ENCODE peak calls at places on chromosome 20, in nine cellular contexts. L is right cardiac atrium; A is hepatic stellate cell; Y is HT1080; F is naive thymus-derived CD4-positive, alpha-beta T cell; K is ELF-1; V is NCI-H524; H is Kasumi-1; I is glomerular endothelial cell. R is an unnamed sample.

GRCh38 chr20:33689973-33690372 is 3.8 kb upstream of the E2F1 start:
- DNase-seq in L (no peak), A (no peak), Y (peak), F (peak), K (peak), V (no peak), H (peak), I (no peak), R (no peak)

GRCh38 chr20:63087872-63088680 is 81.3 kb upstream of the BHLHE23 start:
- DNase-seq in L (no peak), A (no peak), Y (no peak), F (peak), K (no peak), V (no peak), H (no peak), I (no peak), R (peak)

GRCh38 chr20:20215976-20216727 is 151.8 kb upstream of the INSM1 start:
- DNase-seq in L (no peak), A (no peak), Y (no peak), F (no peak), K (no peak), V (peak), H (no peak), I (no peak), R (no peak)

GRCh38 chr20:58630063-58630462 is 21.0 kb upstream of the STX16 start:
- DNase-seq in L (no peak), A (peak), Y (peak), F (no peak), K (no peak), V (no peak), H (no peak), I (no peak), R (no peak)

GRCh38 chr20:19327401-19327800 is 115.0 kb downstream of the SLC24A3 start:
- DNase-seq in L (no peak), A (no peak), Y (no peak), F (no peak), K (no peak), V (no peak), H (no peak), I (no peak), R (no peak)

GRCh38 chr20:25296094-25297093 is 48.5 kb downstream of the PYGB start:
- DNase-seq in L (peak), A (peak), Y (peak), F (no peak), K (peak), V (no peak), H (no peak), I (no peak), R (no peak)

GRCh38 chr20:4295226-4295625 is 279.9 kb upstream of the RNF24 start:
- DNase-seq in L (no peak), A (no peak), Y (no peak), F (no peak), K (no peak), V (no peak), H (no peak), I (no peak), R (no peak)

GRCh38 chr20:58481541-58482021 is 33.6 kb downstream of the APCDD1L start:
- DNase-seq in L (peak), A (peak), Y (no peak), F (peak), K (peak), V (no peak), H (no peak), I (no peak), R (peak)

GRCh38 chr20:44217342-44218092 is 6.9 kb upstream of the OSER1 start:
- DNase-seq in L (peak), A (peak), Y (peak), F (peak), K (peak), V (peak), H (peak), I (no peak), R (peak)

GRCh38 chr20:22374066-22374465 is 210.3 kb downstream of the FOXA2 start:
- DNase-seq in L (no peak), A (no peak), Y (no peak), F (no peak), K (no peak), V (no peak), H (no peak), I (no peak), R (no peak)

GRCh38 chr20:51500311-51500710 is 42.2 kb downstream of the NFATC2 start:
- DNase-seq in L (no peak), A (no peak), Y (no peak), F (peak), K (no peak), V (no peak), H (peak), I (no peak), R (no peak)

GRCh38 chr20:52494244-52494643 is 302.7 kb upstream of the ZFP64 start:
- DNase-seq in L (no peak), A (no peak), Y (peak), F (peak), K (no peak), V (no peak), H (no peak), I (peak), R (peak)

GRCh38 chr20:10501377-10501776 is 66.3 kb downstream of the SLX4IP start:
- DNase-seq in L (no peak), A (no peak), Y (no peak), F (no peak), K (no peak), V (no peak), H (peak), I (no peak), R (no peak)

GRCh38 chr20:45611054-45611453 is 18.5 kb upstream of the WFDC10A start:
- DNase-seq in L (no peak), A (no peak), Y (peak), F (peak), K (no peak), V (no peak), H (peak), I (no peak), R (no peak)

GRCh38 chr20:64146301-64146935 is 17.8 kb upstream of the MYT1 start:
- DNase-seq in L (no peak), A (no peak), Y (no peak), F (no peak), K (peak), V (peak), H (no peak), I (no peak), R (no peak)

GRCh38 chr20:36644713-36645109 is 1.3 kb downstream of the SLA2 start:
- DNase-seq in L (no peak), A (no peak), Y (no peak), F (peak), K (no peak), V (no peak), H (no peak), I (no peak), R (no peak)

GRCh38 chr20:61271273-61272221 is 19.5 kb downstream of the CDH4 start:
- DNase-seq in L (no peak), A (no peak), Y (peak), F (no peak), K (peak), V (no peak), H (no peak), I (no peak), R (no peak)

GRCh38 chr20:47973519-47974233 is 188.4 kb upstream of the SULF2 start:
- DNase-seq in L (peak), A (no peak), Y (no peak), F (no peak), K (peak), V (no peak), H (no peak), I (no peak), R (no peak)

GRCh38 chr20:41480054-41480770 is 113.6 kb upstream of the EMILIN3 start:
- DNase-seq in L (no peak), A (no peak), Y (no peak), F (no peak), K (no peak), V (no peak), H (peak), I (no peak), R (no peak)

GRCh38 chr20:21074605-21075336 is 31.4 kb downstream of the LINC00237 start:
- DNase-seq in L (no peak), A (no peak), Y (peak), F (no peak), K (no peak), V (no peak), H (no peak), I (no peak), R (no peak)

GRCh38 chr20:37377346-37378081 is 31.6 kb downstream of the SRC start:
- DNase-seq in L (no peak), A (no peak), Y (no peak), F (no peak), K (no peak), V (no peak), H (no peak), I (no peak), R (peak)

GRCh38 chr20:57167292-57167655 is 99.2 kb downstream of the BMP7 start:
- DNase-seq in L (no peak), A (no peak), Y (no peak), F (no peak), K (peak), V (no peak), H (no peak), I (no peak), R (no peak)

GRCh38 chr20:54156522-54156921 is 17.3 kb downstream of the CYP24A1 start:
- DNase-seq in L (no peak), A (no peak), Y (no peak), F (no peak), K (no peak), V (no peak), H (no peak), I (no peak), R (no peak)

GRCh38 chr20:53609501-53610445 is 16.1 kb upstream of the ZNF217 start:
- DNase-seq in L (peak), A (no peak), Y (no peak), F (peak), K (peak), V (no peak), H (peak), I (no peak), R (peak)

GRCh38 chr20:32281711-32282110 is 4.3 kb downstream of the KIF3B start:
- DNase-seq in L (no peak), A (no peak), Y (no peak), F (no peak), K (no peak), V (no peak), H (no peak), I (no peak), R (no peak)

GRCh38 chr20:63641792-63642517 is 11.3 kb downstream of the STMN3 start:
- DNase-seq in L (peak), A (peak), Y (no peak), F (peak), K (peak), V (peak), H (peak), I (no peak), R (peak)

GRCh38 chr20:35263609-35264223 is 14.2 kb downstream of the MMP24OS start:
- DNase-seq in L (no peak), A (no peak), Y (no peak), F (no peak), K (no peak), V (no peak), H (no peak), I (no peak), R (no peak)

GRCh38 chr20:24987244-24987643 is 5.3 kb downstream of the APMAP start:
- DNase-seq in L (no peak), A (no peak), Y (no peak), F (no peak), K (no peak), V (no peak), H (no peak), I (no peak), R (no peak)

GRCh38 chr20:50036703-50037102 is 53.9 kb downstream of the SNAI1 start:
- DNase-seq in L (no peak), A (no peak), Y (no peak), F (no peak), K (no peak), V (no peak), H (no peak), I (no peak), R (no peak)

GRCh38 chr20:58851221-58851968 is 693 bp upstream of the GNAS-AS1 start:
- DNase-seq in L (no peak), A (no peak), Y (no peak), F (no peak), K (peak), V (no peak), H (no peak), I (no peak), R (no peak)

GRCh38 chr20:40522405-40522804 is 166.6 kb downstream of the MAFB start:
- DNase-seq in L (no peak), A (no peak), Y (no peak), F (no peak), K (no peak), V (no peak), H (no peak), I (no peak), R (no peak)

GRCh38 chr20:18133962-18134361 is 3.7 kb upstream of the KAT14 start:
- DNase-seq in L (no peak), A (no peak), Y (no peak), F (no peak), K (no peak), V (no peak), H (no peak), I (no peak), R (no peak)

GRCh38 chr20:1434571-1435336 is 31.9 kb downstream of the NSFL1C start:
- DNase-seq in L (no peak), A (peak), Y (peak), F (peak), K (no peak), V (peak), H (peak), I (peak), R (no peak)

GRCh38 chr20:58647162-58647813 is 3.8 kb upstream of the STX16 start:
- DNase-seq in L (no peak), A (no peak), Y (no peak), F (peak), K (no peak), V (no peak), H (peak), I (no peak), R (no peak)

GRCh38 chr20:63520594-63520938 is at the start of gene PPDPF:
- DNase-seq in L (peak), A (peak), Y (peak), F (peak), K (no peak), V (peak), H (peak), I (no peak), R (peak)

GRCh38 chr20:49507741-49508434 is 25.4 kb upstream of the KCNB1 start:
- DNase-seq in L (no peak), A (no peak), Y (no peak), F (no peak), K (no peak), V (no peak), H (no peak), I (no peak), R (no peak)

GRCh38 chr20:64101731-64102621 is 5.4 kb downstream of the NPBWR2 start:
- DNase-seq in L (peak), A (peak), Y (no peak), F (peak), K (peak), V (no peak), H (no peak), I (no peak), R (peak)

GRCh38 chr20:9447182-9447581 is 67.2 kb upstream of the LAMP5 start:
- DNase-seq in L (no peak), A (no peak), Y (peak), F (no peak), K (no peak), V (no peak), H (no peak), I (no peak), R (no peak)